ENCODE peak calls at places on chromosome 4, in nine cellular contexts. H is endodermal cell, B is neural progenitor cell, O is pancreas, J is stomach, Z is heart left ventricle, X is GM12864, S is AG09309, Q is thyroid gland. A is an unnamed sample.

GRCh38 chr4:3059090-3059428 is 15.3 kb downstream of the HTT-AS start:
- DNase-seq in H (no peak), B (no peak), O (no peak), J (no peak), Z (no peak), X (no peak), S (no peak), Q (no peak), A (no peak)

GRCh38 chr4:15457401-15458201 is 12.1 kb upstream of the CC2D2A start:
- DNase-seq in H (no peak), B (peak), O (no peak), J (no peak), Z (no peak), X (peak), S (peak), Q (no peak), A (peak)

GRCh38 chr4:37454263-37454800 is 209.8 kb downstream of the NWD2 start:
- DNase-seq in H (peak), B (no peak), O (peak), J (no peak), Z (no peak), X (no peak), S (no peak), Q (no peak), A (no peak)

GRCh38 chr4:91448668-91449330 is 855.0 kb upstream of the GRID2 start:
- DNase-seq in H (no peak), B (no peak), O (no peak), J (no peak), Z (no peak), X (no peak), S (no peak), Q (no peak), A (no peak)

GRCh38 chr4:185592845-185593488 is 57.7 kb upstream of the PDLIM3 start:
- DNase-seq in H (no peak), B (no peak), O (no peak), J (no peak), Z (no peak), X (no peak), S (no peak), Q (no peak), A (no peak)

GRCh38 chr4:65007841-65008439 is 598.7 kb upstream of the TECRL start:
- DNase-seq in H (peak), B (peak), O (peak), J (no peak), Z (no peak), X (no peak), S (peak), Q (no peak), A (peak)

GRCh38 chr4:186724861-186725419 is 1.3 kb upstream of the FAT1 start:
- DNase-seq in H (peak), B (peak), O (no peak), J (no peak), Z (no peak), X (no peak), S (no peak), Q (peak), A (no peak)

GRCh38 chr4:165210566-165210965 is 3.2 kb downstream of the KLHL2 start:
- DNase-seq in H (no peak), B (no peak), O (no peak), J (no peak), Z (no peak), X (no peak), S (no peak), Q (no peak), A (no peak)

GRCh38 chr4:176001171-176002006 is 64.3 kb upstream of the WDR17 start:
- DNase-seq in H (peak), B (peak), O (peak), J (no peak), Z (no peak), X (no peak), S (no peak), Q (peak), A (no peak)

GRCh38 chr4:185471235-185472062 is at the start of gene CCDC110:
- DNase-seq in H (peak), B (peak), O (peak), J (peak), Z (peak), X (peak), S (peak), Q (peak), A (peak)

GRCh38 chr4:15774020-15774420 is 4.1 kb upstream of the CD38 start:
- DNase-seq in H (no peak), B (no peak), O (no peak), J (no peak), Z (no peak), X (no peak), S (no peak), Q (no peak), A (no peak)

GRCh38 chr4:133775881-133776280 is 425.7 kb downstream of the PABPC4L start:
- DNase-seq in H (no peak), B (no peak), O (no peak), J (no peak), Z (no peak), X (no peak), S (no peak), Q (no peak), A (no peak)

GRCh38 chr4:122617597-122618593 is 3.0 kb downstream of the IL21 start:
- DNase-seq in H (no peak), B (no peak), O (no peak), J (no peak), Z (no peak), X (no peak), S (no peak), Q (peak), A (no peak)

GRCh38 chr4:80336582-80336981 is 1.1 kb downstream of the CFAP299 start:
- DNase-seq in H (peak), B (peak), O (peak), J (no peak), Z (no peak), X (no peak), S (no peak), Q (peak), A (peak)
- H3K4me3 ChIP-seq in H (peak), B (peak), O (no peak), J (peak), Z (no peak), X (no peak), S (no peak), Q (peak), A (no peak)

GRCh38 chr4:5034206-5034605 is 14.9 kb upstream of the CYTL1 start:
- DNase-seq in H (no peak), B (no peak), O (no peak), J (no peak), Z (no peak), X (no peak), S (no peak), Q (no peak), A (no peak)
- H3K4me3 ChIP-seq in H (no peak), B (no peak), O (no peak), J (no peak), Z (no peak), X (no peak), S (no peak), Q (no peak), A (no peak)

GRCh38 chr4:158775091-158775651 is 6.3 kb downstream of the FNIP2 start:
- DNase-seq in H (no peak), B (no peak), O (no peak), J (no peak), Z (no peak), X (no peak), S (no peak), Q (no peak), A (no peak)
- H3K4me3 ChIP-seq in H (no peak), B (no peak), O (no peak), J (no peak), Z (no peak), X (no peak), S (no peak), Q (no peak), A (no peak)

GRCh38 chr4:40750461-40751258 is 905 bp downstream of the NSUN7 start:
- DNase-seq in H (peak), B (peak), O (no peak), J (no peak), Z (no peak), X (no peak), S (no peak), Q (peak), A (peak)
- H3K4me3 ChIP-seq in H (peak), B (peak), O (peak), J (peak), Z (peak), X (peak), S (peak), Q (peak), A (peak)

A was measured in Caco-2.